ENCODE peak calls at places on chromosomes 16 and 17, in seven cellular contexts. One of them, this sample, is unnamed.

GRCh38 chr17:44529864-44530263 is 26.7 kb upstream of the GPATCH8 start:
- DNase-seq in testis: no peak
- DNase-seq in MM.1S: no peak
- DNase-seq in heart left ventricle: no peak
- DNase-seq in A549: no peak
- DNase-seq in keratinocyte: no peak
- DNase-seq in osteoblast: no peak
- DNase-seq in this sample: no peak

GRCh38 chr16:84652565-84652964 is 4.3 kb downstream of the KLHL36 start:
- DNase-seq in osteoblast: no peak
- DNase-seq in A549: no peak
- DNase-seq in MM.1S: no peak
- DNase-seq in keratinocyte: no peak
- DNase-seq in heart left ventricle: no peak
- DNase-seq in testis: no peak
- DNase-seq in this sample: no peak

GRCh38 chr16:1428511-1428910 is 2.4 kb upstream of the PERCC1 start:
- DNase-seq in keratinocyte: no peak
- DNase-seq in MM.1S: no peak
- DNase-seq in A549: peak
- DNase-seq in testis: no peak
- DNase-seq in osteoblast: peak
- DNase-seq in heart left ventricle: no peak
- DNase-seq in this sample: peak

GRCh38 chr17:2694381-2695242 is 17.0 kb downstream of the CLUH start:
- DNase-seq in A549: no peak
- DNase-seq in osteoblast: peak
- DNase-seq in heart left ventricle: no peak
- DNase-seq in MM.1S: no peak
- DNase-seq in testis: peak
- DNase-seq in keratinocyte: no peak
- DNase-seq in this sample: peak

GRCh38 chr17:20613248-20613647 is 33.7 kb downstream of the CDRT15L2 start:
- DNase-seq in A549: no peak
- DNase-seq in MM.1S: no peak
- DNase-seq in osteoblast: no peak
- DNase-seq in testis: no peak
- DNase-seq in heart left ventricle: no peak
- DNase-seq in keratinocyte: no peak
- DNase-seq in this sample: no peak

GRCh38 chr16:27324851-27325301 is 11.1 kb downstream of the IL4R start:
- DNase-seq in keratinocyte: no peak
- DNase-seq in heart left ventricle: no peak
- DNase-seq in A549: no peak
- DNase-seq in MM.1S: no peak
- DNase-seq in osteoblast: no peak
- DNase-seq in testis: no peak
- DNase-seq in this sample: peak

GRCh38 chr17:44602390-44602789 is 45.1 kb downstream of the FZD2 start:
- DNase-seq in osteoblast: no peak
- DNase-seq in MM.1S: no peak
- DNase-seq in testis: no peak
- DNase-seq in A549: no peak
- DNase-seq in heart left ventricle: no peak
- DNase-seq in keratinocyte: no peak
- DNase-seq in this sample: no peak

GRCh38 chr16:69937465-69937951 is 13.6 kb upstream of the CLEC18A start:
- DNase-seq in testis: peak
- DNase-seq in heart left ventricle: no peak
- DNase-seq in MM.1S: no peak
- DNase-seq in keratinocyte: no peak
- DNase-seq in A549: peak
- DNase-seq in osteoblast: peak
- DNase-seq in this sample: peak

GRCh38 chr16:2437032-2437790 is 8.0 kb downstream of the CCNF start:
- DNase-seq in testis: no peak
- DNase-seq in A549: no peak
- DNase-seq in MM.1S: no peak
- DNase-seq in heart left ventricle: no peak
- DNase-seq in osteoblast: peak
- DNase-seq in keratinocyte: no peak
- DNase-seq in this sample: no peak

GRCh38 chr16:57297856-57298255 is 13.4 kb upstream of the PLLP start:
- DNase-seq in A549: no peak
- DNase-seq in osteoblast: peak
- DNase-seq in testis: no peak
- DNase-seq in MM.1S: no peak
- DNase-seq in keratinocyte: no peak
- DNase-seq in heart left ventricle: peak
- DNase-seq in this sample: no peak

GRCh38 chr17:43526886-43527648 is 19.1 kb downstream of the ETV4 start:
- DNase-seq in osteoblast: no peak
- DNase-seq in testis: no peak
- DNase-seq in heart left ventricle: no peak
- DNase-seq in keratinocyte: no peak
- DNase-seq in MM.1S: no peak
- DNase-seq in A549: no peak
- DNase-seq in this sample: no peak

GRCh38 chr17:60729854-60730253 is 52.2 kb downstream of the BCAS3 start:
- DNase-seq in heart left ventricle: no peak
- DNase-seq in A549: no peak
- DNase-seq in osteoblast: no peak
- DNase-seq in testis: no peak
- DNase-seq in MM.1S: no peak
- DNase-seq in keratinocyte: no peak
- DNase-seq in this sample: no peak

GRCh38 chr17:82205720-82206508 is 6.7 kb downstream of the CCDC57 start:
- DNase-seq in A549: peak
- DNase-seq in heart left ventricle: peak
- DNase-seq in keratinocyte: peak
- DNase-seq in osteoblast: peak
- DNase-seq in testis: peak
- DNase-seq in MM.1S: peak
- DNase-seq in this sample: peak

GRCh38 chr17:33940769-33941168 is 314.3 kb upstream of the CCL2 start:
- DNase-seq in MM.1S: no peak
- DNase-seq in keratinocyte: no peak
- DNase-seq in osteoblast: no peak
- DNase-seq in A549: no peak
- DNase-seq in testis: no peak
- DNase-seq in heart left ventricle: no peak
- DNase-seq in this sample: no peak

DNA sequence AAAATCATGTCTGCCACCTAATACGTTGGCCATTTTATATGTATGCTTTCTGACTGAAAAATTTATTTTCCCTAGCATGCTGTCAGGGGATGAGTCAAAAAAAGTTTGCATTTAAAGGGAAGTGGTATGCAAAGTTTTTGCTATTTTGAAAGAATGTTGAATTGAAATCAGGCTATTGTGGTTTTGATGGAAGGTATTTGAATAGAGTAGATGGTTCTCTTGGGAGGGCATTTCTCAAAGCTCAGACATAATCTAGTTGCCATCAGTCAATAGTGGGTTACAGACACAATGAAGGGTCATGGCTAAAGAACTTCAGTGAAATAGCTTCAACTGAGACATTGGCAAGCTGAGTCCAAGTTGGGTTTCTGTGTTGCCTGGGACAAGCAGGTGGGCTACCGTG is 102.4 kb downstream of the MAP2K6 start:
- DNase-seq in A549: no peak
- DNase-seq in testis: no peak
- DNase-seq in MM.1S: peak
- DNase-seq in keratinocyte: no peak
- DNase-seq in heart left ventricle: no peak
- DNase-seq in osteoblast: no peak
- DNase-seq in this sample: no peak
- H3K4me3 ChIP-seq in A549: no peak
- H3K4me3 ChIP-seq in testis: no peak
- H3K4me3 ChIP-seq in MM.1S: no peak
- H3K4me3 ChIP-seq in keratinocyte: no peak
- H3K4me3 ChIP-seq in heart left ventricle: no peak
- H3K4me3 ChIP-seq in osteoblast: no peak
- H3K4me3 ChIP-seq in this sample: no peak

GRCh38 chr17:68289936-68290267 is 1.0 kb downstream of the SLC16A6 start:
- DNase-seq in MM.1S: no peak
- DNase-seq in testis: no peak
- DNase-seq in osteoblast: peak
- DNase-seq in heart left ventricle: no peak
- DNase-seq in keratinocyte: no peak
- DNase-seq in A549: no peak
- DNase-seq in this sample: no peak

GRCh38 chr17:68290268-68290954 is 516 bp downstream of the SLC16A6 start:
- DNase-seq in A549: no peak
- DNase-seq in MM.1S: peak
- DNase-seq in keratinocyte: no peak
- DNase-seq in osteoblast: peak
- DNase-seq in testis: peak
- DNase-seq in heart left ventricle: peak
- DNase-seq in this sample: peak

GRCh38 chr17:68288804-68289203 is 2.1 kb downstream of the SLC16A6 start:
- DNase-seq in heart left ventricle: no peak
- DNase-seq in MM.1S: no peak
- DNase-seq in testis: no peak
- DNase-seq in keratinocyte: no peak
- DNase-seq in A549: no peak
- DNase-seq in osteoblast: no peak
- DNase-seq in this sample: no peak

GRCh38 chr17:68289473-68289872 is 1.5 kb downstream of the SLC16A6 start:
- DNase-seq in heart left ventricle: no peak
- DNase-seq in A549: no peak
- DNase-seq in MM.1S: no peak
- DNase-seq in testis: no peak
- DNase-seq in keratinocyte: no peak
- DNase-seq in osteoblast: peak
- DNase-seq in this sample: no peak

DNA sequence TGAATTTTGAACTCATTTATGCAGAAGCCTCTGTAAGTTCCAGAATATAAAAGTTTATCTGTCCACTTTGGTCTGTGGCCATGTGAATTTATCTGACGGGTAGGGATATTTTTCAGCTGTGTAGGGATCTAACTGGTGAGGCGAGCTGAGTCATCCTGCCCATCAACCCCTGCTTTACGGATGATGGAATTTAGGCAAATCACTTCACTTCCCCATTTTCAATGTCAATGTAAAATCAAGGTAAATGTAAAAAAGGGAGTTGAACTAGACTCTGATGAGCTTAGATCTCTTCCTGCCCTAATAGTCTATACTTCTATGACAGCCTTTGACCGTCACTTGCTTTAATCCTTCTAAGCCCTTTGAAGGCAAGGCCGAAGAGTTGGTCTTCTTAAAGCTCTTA is 2.6 kb downstream of the SLC16A6 start:
- DNase-seq in MM.1S: no peak
- DNase-seq in A549: no peak
- DNase-seq in testis: no peak
- DNase-seq in keratinocyte: no peak
- DNase-seq in osteoblast: peak
- DNase-seq in heart left ventricle: no peak
- DNase-seq in this sample: no peak
- H3K4me3 ChIP-seq in MM.1S: no peak
- H3K4me3 ChIP-seq in A549: no peak
- H3K4me3 ChIP-seq in testis: no peak
- H3K4me3 ChIP-seq in keratinocyte: no peak
- H3K4me3 ChIP-seq in osteoblast: no peak
- H3K4me3 ChIP-seq in heart left ventricle: no peak
- H3K4me3 ChIP-seq in this sample: no peak

DNA sequence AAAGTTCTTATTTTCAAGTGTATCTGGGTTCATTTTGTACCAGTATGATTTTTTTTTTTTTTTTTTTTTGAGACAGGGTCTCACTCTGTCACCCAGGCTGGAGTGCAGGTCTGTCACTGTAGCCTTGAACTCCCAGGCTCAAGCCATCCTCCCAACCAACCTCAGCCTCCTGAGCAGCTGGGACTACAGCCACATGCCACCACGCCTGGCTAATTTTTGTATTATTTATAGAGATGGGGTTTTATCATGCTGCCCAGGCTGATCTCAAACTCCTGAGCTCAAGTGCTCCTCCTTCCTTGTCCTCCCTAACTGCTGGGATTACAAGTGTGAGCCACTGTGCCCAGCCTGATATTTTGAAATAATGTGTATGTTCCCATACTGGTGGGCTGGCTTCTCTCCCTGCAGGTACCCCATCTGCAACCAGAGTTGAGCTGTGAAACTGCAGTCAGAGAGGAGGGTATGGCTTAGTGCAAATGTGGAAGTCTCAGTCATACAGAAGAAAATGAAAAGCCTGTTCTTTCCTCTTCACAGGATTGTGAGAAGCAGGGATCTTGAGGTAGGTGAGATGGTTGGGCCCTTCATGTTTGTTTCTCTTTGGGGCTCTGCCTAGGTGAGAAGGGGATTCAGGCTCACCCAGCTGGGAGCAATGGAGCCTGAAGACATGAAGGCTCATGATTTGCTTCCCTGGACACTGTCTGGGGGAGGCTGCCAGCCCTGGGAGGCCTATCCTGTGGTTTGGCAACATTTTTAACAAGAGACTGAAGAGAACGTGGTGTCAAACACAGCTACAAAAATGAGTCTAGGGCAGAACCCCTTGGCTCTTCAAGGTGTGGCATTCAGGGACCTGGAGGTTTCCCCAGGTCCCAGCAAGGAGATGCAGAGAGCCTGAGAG is 41.3 kb upstream of the SIAH1 start:
- DNase-seq in keratinocyte: no peak
- DNase-seq in heart left ventricle: no peak
- DNase-seq in A549: no peak
- DNase-seq in osteoblast: no peak
- DNase-seq in MM.1S: no peak
- DNase-seq in testis: no peak
- DNase-seq in this sample: no peak
- H3K4me3 ChIP-seq in keratinocyte: no peak
- H3K4me3 ChIP-seq in heart left ventricle: no peak
- H3K4me3 ChIP-seq in A549: no peak
- H3K4me3 ChIP-seq in osteoblast: no peak
- H3K4me3 ChIP-seq in MM.1S: no peak
- H3K4me3 ChIP-seq in testis: no peak
- H3K4me3 ChIP-seq in this sample: no peak

DNA sequence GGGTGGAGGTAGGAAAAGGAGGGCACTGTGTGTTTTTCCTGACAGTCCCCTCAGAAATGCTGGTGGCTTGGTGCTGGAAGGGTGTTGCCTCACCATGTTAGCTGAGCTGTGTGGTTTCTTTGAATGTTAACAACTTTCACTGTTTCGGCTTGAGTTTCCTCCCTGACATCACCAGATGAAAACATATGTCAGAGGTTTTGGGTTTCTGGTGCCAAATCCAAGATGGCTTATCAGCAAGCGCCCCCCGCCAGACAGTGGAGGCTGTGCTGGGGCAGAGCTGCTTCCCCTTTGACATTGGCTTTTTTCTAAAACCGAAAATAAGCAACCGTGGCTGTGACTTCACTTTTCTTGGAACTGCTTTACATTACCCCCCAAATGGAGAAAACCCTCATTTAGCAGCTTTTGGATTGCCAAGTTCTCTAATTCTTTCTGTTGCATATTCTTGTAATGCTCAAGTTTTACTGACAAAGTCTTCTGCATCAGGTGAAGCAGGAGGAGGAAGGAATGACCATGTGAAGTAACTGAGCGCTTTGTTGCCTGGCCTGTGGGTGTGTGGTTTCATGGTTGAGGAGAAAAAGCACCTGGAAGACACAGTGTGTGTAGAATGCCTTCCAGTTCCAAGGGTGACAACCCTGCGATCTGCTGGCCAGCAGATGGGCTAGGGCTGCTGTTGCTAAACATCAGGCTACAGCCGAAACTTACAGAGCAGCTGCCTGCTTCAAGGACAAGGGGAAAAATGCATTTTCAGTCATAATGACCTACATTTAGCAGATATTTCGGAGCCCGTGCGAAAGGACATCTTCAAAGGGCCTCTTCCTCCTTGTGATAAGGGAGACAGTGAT is 9.7 kb downstream of the RMI2 start:
- DNase-seq in MM.1S: peak
- DNase-seq in A549: no peak
- DNase-seq in keratinocyte: no peak
- DNase-seq in osteoblast: peak
- DNase-seq in testis: peak
- DNase-seq in heart left ventricle: no peak
- DNase-seq in this sample: no peak
- H3K4me3 ChIP-seq in MM.1S: peak
- H3K4me3 ChIP-seq in A549: no peak
- H3K4me3 ChIP-seq in keratinocyte: no peak
- H3K4me3 ChIP-seq in osteoblast: no peak
- H3K4me3 ChIP-seq in testis: no peak
- H3K4me3 ChIP-seq in heart left ventricle: no peak
- H3K4me3 ChIP-seq in this sample: no peak